ENCODE peak calls at places on chromosomes 6 and 20, in four cellular contexts. Z is RWPE1, O is HFFc6, F is cardiac fibroblast. S is an unnamed sample.

GRCh38 chr6:163356324-163356723 is 58.2 kb upstream of the QKI start:
- DNase-seq in Z (peak; percentile 64), O (peak; percentile 12), F (peak; percentile 89), S (peak; percentile 17)

GRCh38 chr6:23106951-23107350 is 537.6 kb downstream of the HDGFL1 start:
- DNase-seq in Z (no peak), O (peak; percentile 61), F (peak; percentile 75), S (peak; percentile 56)

GRCh38 chr6:169813969-169814368 is 62.5 kb downstream of the ERMARD start:
- DNase-seq in Z (no peak), O (no peak), F (no peak), S (no peak)

GRCh38 chr6:132643547-132643946 is 15.4 kb downstream of the TAAR1 start:
- DNase-seq in Z (no peak), O (no peak), F (no peak), S (no peak)

GRCh38 chr6:144899161-144899560 is 614.0 kb downstream of the UTRN start:
- DNase-seq in Z (no peak), O (peak; percentile 63), F (peak; percentile 85), S (peak; percentile 88)

GRCh38 chr6:163408352-163408991 is 6.0 kb upstream of the QKI start:
- DNase-seq in Z (no peak), O (no peak), F (no peak), S (no peak)

GRCh38 chr6:127554435-127555006 is 22.5 kb upstream of the C6orf58 start:
- DNase-seq in Z (peak; percentile 55), O (peak; percentile 33), F (peak; percentile 68), S (no peak)

GRCh38 chr6:111880181-111880944 is 7.1 kb upstream of the FYN start:
- DNase-seq in Z (peak; percentile 7), O (peak; percentile 51), F (peak; percentile 77), S (no peak)

GRCh38 chr6:47483853-47484546 is 6.4 kb downstream of the CD2AP start:
- DNase-seq in Z (no peak), O (peak; percentile 39), F (peak; percentile 73), S (peak; percentile 46)

GRCh38 chr20:20823469-20823868 is 111.0 kb upstream of the RALGAPA2 start:
- DNase-seq in Z (no peak), O (no peak), F (no peak), S (no peak)

GRCh38 chr6:16505711-16506362 is 255.4 kb downstream of the ATXN1 start:
- DNase-seq in Z (no peak), O (peak; percentile 61), F (peak; percentile 67), S (peak; percentile 40)

GRCh38 chr20:41182296-41183212 is 45.2 kb downstream of the PLCG1 start:
- DNase-seq in Z (peak; percentile 42), O (no peak), F (no peak), S (no peak)

GRCh38 chr20:62980970-62981369 is 25.8 kb downstream of the BHLHE23 start:
- DNase-seq in Z (peak; percentile 45), O (no peak), F (no peak), S (no peak)
- TF ChIP-seq CTCF in Z (no peak), O (no peak), F (no peak), S (no peak)

GRCh38 chr6:1498491-1499113 is 109.2 kb downstream of the FOXF2 start:
- DNase-seq in Z (no peak), O (no peak), F (no peak), S (no peak)
- TF ChIP-seq CTCF in Z (no peak), O (peak; percentile 42), F (peak; percentile 13), S (no peak)

DNA sequence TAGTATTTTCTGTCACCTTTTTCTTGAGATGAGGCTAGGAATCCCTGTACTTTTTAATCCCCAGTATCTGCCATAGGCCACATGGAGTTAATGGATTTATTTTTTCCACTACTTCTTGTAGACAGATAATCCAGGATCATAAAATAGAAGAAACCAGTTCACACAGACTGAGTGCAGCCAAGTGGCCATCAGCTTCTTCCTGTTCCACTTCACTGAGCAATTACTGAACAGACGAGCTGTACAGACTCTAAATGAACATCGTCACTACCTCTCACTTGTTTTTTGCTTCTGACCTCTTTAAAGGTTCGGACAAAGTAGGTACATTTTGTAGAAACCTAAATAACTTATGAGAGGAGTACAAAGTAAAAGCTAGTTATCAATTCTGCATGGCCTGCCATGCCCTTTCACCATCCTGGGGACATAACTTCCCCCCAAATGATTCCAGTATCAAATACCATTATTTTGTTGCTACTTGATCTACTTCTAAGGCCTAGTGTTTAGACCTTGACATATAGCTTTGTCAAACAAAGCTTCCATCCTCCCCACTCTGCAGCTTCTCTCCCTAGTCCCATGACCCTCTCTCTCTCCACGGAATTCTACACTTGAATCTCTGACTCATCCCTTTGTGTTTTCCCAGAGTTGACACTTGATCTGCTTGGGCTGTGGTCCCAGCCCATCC is 34.4 kb upstream of the ARHGAP18 start:
- DNase-seq in Z (peak; percentile 49), O (peak; percentile 33), F (peak; percentile 80), S (peak; percentile 14)
- TF ChIP-seq CTCF in Z (no peak), O (no peak), F (no peak), S (no peak)

GRCh38 chr6:34143884-34144580 is 1.9 kb downstream of the GRM4 start:
- DNase-seq in Z (no peak), O (no peak), F (no peak), S (no peak)
- TF ChIP-seq CTCF in Z (no peak), O (peak; percentile 38), F (no peak), S (peak; percentile 2)

DNA sequence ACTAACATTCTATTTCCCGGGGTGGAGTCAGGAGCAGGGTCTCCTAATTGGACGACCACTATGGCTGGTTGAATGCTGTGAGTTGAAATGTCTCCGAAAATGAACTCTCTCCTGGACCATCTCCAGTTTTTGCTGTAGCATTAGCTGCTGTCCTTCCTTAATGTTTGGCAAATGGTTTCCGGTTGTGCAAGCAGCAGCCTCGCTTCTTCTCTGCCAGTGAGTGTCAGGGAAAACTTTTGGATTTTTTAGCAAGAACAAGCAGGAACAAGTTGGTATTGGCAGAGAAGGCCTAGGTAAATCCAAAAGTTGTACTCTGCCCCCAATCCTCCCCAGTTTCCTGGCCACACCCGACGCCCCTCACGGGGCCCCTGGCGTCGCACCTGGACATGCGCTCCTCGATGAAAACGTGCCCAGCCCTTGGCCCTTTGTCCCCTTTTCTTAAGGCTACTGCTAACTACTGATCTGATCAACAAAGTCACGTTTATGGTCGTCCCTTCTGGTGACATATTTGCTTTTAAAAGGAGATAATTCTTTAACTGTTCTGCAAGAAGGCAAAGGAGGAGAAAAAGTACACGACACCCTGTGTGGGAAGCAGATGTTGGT is 103.2 kb downstream of the ARMC2 start:
- DNase-seq in Z (no peak), O (no peak), F (no peak), S (no peak)
- TF ChIP-seq CTCF in Z (no peak), O (no peak), F (no peak), S (no peak)